ENCODE peak calls at places on chromosomes 1 and 21, in four cellular contexts. K, Q, V and J are unnamed samples.

GRCh38 chr1:198907423-198907746 is 268.5 kb downstream of the PTPRC start:
- DNase-seq in K (no peak), Q (no peak), V (no peak), J (no peak)

GRCh38 chr1:197519741-197520334 is 251.8 kb downstream of the CRB1 start:
- DNase-seq in K (peak; percentile 24), Q (no peak), V (peak; percentile 53), J (no peak)

GRCh38 chr21:29920938-29921337 is 18.9 kb downstream of the GRIK1 start:
- DNase-seq in K (no peak), Q (no peak), V (no peak), J (no peak)

GRCh38 chr1:47555841-47556616 is 118.2 kb downstream of the FOXD2 start:
- DNase-seq in K (no peak), Q (no peak), V (no peak), J (no peak)

GRCh38 chr1:160125761-160126160 is 10.2 kb downstream of the ATP1A2 start:
- DNase-seq in K (no peak), Q (no peak), V (peak; percentile 76), J (no peak)

GRCh38 chr1:145891587-145892485 is 6.2 kb upstream of the ANKRD35 start:
- DNase-seq in K (peak; percentile 75), Q (peak; percentile 89), V (peak; percentile 96), J (peak; percentile 94)

GRCh38 chr1:58785424-58786058 is 1.7 kb upstream of the JUN start:
- DNase-seq in K (peak; percentile 16), Q (peak; percentile 63), V (no peak), J (peak; percentile 90)

GRCh38 chr1:10874351-10874750 is 77.9 kb upstream of the CASZ1 start:
- DNase-seq in K (no peak), Q (no peak), V (no peak), J (no peak)

GRCh38 chr21:45892156-45892919 is 89.2 kb upstream of the COL6A1 start:
- DNase-seq in K (peak; percentile 85), Q (peak; percentile 35), V (no peak), J (no peak)